ENCODE peak calls at places on chromosomes 2 and 18, in five cellular contexts. D is posterior vena cava; I is iris pigment epithelial cell; L is activated CD4-positive, alpha-beta T cell treated with anti-CD3 and anti-CD28 coated beads for 48 hours; J is stromal cell of bone marrow. U is an unnamed sample.

GRCh38 chr2:121177905-121178304 is 107.1 kb downstream of the TFCP2L1 start:
- DNase-seq in D (no peak), L (no peak), J (no peak), I (no peak), U (no peak)

GRCh38 chr2:20148841-20149702 is 75.9 kb downstream of the SDC1 start:
- DNase-seq in I (peak; percentile 99), L (no peak), D (no peak), J (peak; percentile 85), U (peak; percentile 46)

GRCh38 chr2:223870840-223871618 is 33.6 kb upstream of the AP1S3 start:
- DNase-seq in D (no peak), I (no peak), J (no peak), L (no peak), U (no peak)

GRCh38 chr2:129188451-129188850 is 791.0 kb upstream of the RAB6C start:
- DNase-seq in L (no peak), J (no peak), D (no peak), I (no peak), U (no peak)

GRCh38 chr18:59835656-59836379 is 64.0 kb upstream of the PMAIP1 start:
- DNase-seq in L (no peak), J (no peak), D (no peak), I (peak; percentile 54), U (no peak)

GRCh38 chr2:72114693-72115051 is 33.0 kb downstream of the CYP26B1 start:
- DNase-seq in J (no peak), D (peak; percentile 64), L (no peak), I (no peak), U (no peak)

GRCh38 chr2:40554665-40555294 is 102.9 kb upstream of the SLC8A1 start:
- DNase-seq in D (no peak), L (peak; percentile 64), J (peak; percentile 30), I (peak; percentile 36), U (peak; percentile 51)

GRCh38 chr18:29711931-29712330 is 1330.6 kb downstream of the DSC3 start:
- DNase-seq in D (peak; percentile 63), J (no peak), L (no peak), I (no peak), U (no peak)

GRCh38 chr18:74672371-74672770 is 74.7 kb downstream of the ZNF407 start:
- DNase-seq in I (no peak), L (no peak), J (no peak), D (no peak), U (no peak)

GRCh38 chr2:10901160-10901559 is 10.6 kb upstream of the KCNF1 start:
- DNase-seq in J (no peak), I (peak; percentile 26), L (no peak), D (no peak), U (no peak)

GRCh38 chr2:217512259-217512658 is 490.5 kb downstream of the TNS1 start:
- DNase-seq in L (no peak), I (no peak), J (no peak), D (no peak), U (no peak)

GRCh38 chr2:127479219-127479825 is 47.0 kb downstream of the IWS1 start:
- DNase-seq in L (no peak), J (peak; percentile 55), D (no peak), I (peak; percentile 65), U (peak; percentile 74)

GRCh38 chr2:34907812-34908211 is 1308.7 kb upstream of the FAM98A start:
- DNase-seq in L (no peak), I (no peak), D (no peak), J (no peak), U (no peak)

GRCh38 chr18:79680100-79680879 is 687 bp downstream of the CTDP1 start:
- DNase-seq in J (no peak), D (peak; percentile 82), I (peak; percentile 67), L (peak; percentile 67), U (peak; percentile 14)

GRCh38 chr2:106143495-106144215 is 50.4 kb downstream of the UXS1 start:
- DNase-seq in J (no peak), L (no peak), D (no peak), I (no peak), U (no peak)

GRCh38 chr2:60548844-60549243 is 4.6 kb downstream of the BCL11A start:
- DNase-seq in D (no peak), L (no peak), I (no peak), J (no peak), U (no peak)

GRCh38 chr2:7180641-7181370 is 263.6 kb downstream of the RNF144A start:
- DNase-seq in J (no peak), I (peak; percentile 47), L (no peak), D (no peak), U (no peak)

GRCh38 chr2:197369228-197369945 is 58.8 kb upstream of the ANKRD44 start:
- DNase-seq in D (no peak), I (no peak), L (no peak), J (no peak), U (no peak)

GRCh38 chr2:209960676-209961630 is 41.5 kb upstream of the RPE start:
- DNase-seq in L (peak; percentile 52), J (peak; percentile 21), I (peak; percentile 60), D (no peak), U (peak; percentile 64)

GRCh38 chr2:189265696-189266320 is 86.2 kb upstream of the COL5A2 start:
- DNase-seq in L (no peak), D (no peak), I (peak; percentile 76), J (no peak), U (no peak)

GRCh38 chr18:75132471-75132870 is 76.5 kb downstream of the PTGR3 start:
- DNase-seq in D (peak; percentile 36), I (no peak), L (no peak), J (no peak), U (no peak)

GRCh38 chr2:190576565-190576964 is 42.0 kb upstream of the NEMP2 start:
- DNase-seq in L (no peak), D (no peak), J (no peak), I (no peak), U (no peak)

GRCh38 chr2:215749092-215749957 is 264.0 kb downstream of the MREG start:
- DNase-seq in L (no peak), I (peak; percentile 70), J (no peak), D (peak; percentile 94), U (no peak)

GRCh38 chr2:101080214-101081068 is 70.7 kb downstream of the TBC1D8 start:
- DNase-seq in I (no peak), L (no peak), D (no peak), J (no peak), U (no peak)

GRCh38 chr2:55581875-55582547 is 35.4 kb downstream of the PPP4R3B start:
- DNase-seq in L (no peak), I (peak; percentile 52), D (no peak), J (peak; percentile 49), U (peak; percentile 28)

GRCh38 chr2:45780541-45781463 is 129.3 kb downstream of the PRKCE start:
- DNase-seq in D (no peak), L (no peak), J (no peak), I (no peak), U (no peak)

GRCh38 chr2:147538848-147539247 is 306.0 kb upstream of the ACVR2A start:
- DNase-seq in I (no peak), D (no peak), L (no peak), J (no peak), U (no peak)

GRCh38 chr18:6489977-6490376 is 75.3 kb upstream of the L3MBTL4 start:
- DNase-seq in L (no peak), J (no peak), D (no peak), I (no peak), U (no peak)

U was measured in G401.